ENCODE peak calls at places on chromosomes 12 and 14, in five cellular contexts. X, N, H, A and E are unnamed samples.
A peak's percentile ranks its signal among the peaks of the same experiment; 100 is the strongest.

GRCh38 chr12:131828671-131829350 is 618 bp downstream of the MMP17 start:
- ATAC-seq in X (peak; percentile 19), N (peak; percentile 3), H (peak; percentile 26), A (peak; percentile 25), E (no peak)

GRCh38 chr14:93068721-93069120 is 47.0 kb downstream of the ITPK1 start:
- ATAC-seq in X (no peak), N (no peak), H (no peak), A (no peak), E (no peak)

GRCh38 chr14:45526715-45527549 is 273.9 kb upstream of the MIS18BP1 start:
- ATAC-seq in X (peak; percentile 59), N (peak; percentile 26), H (no peak), A (peak; percentile 74), E (no peak)

GRCh38 chr12:13165578-13166120 is 30.9 kb upstream of the EMP1 start:
- ATAC-seq in X (peak; percentile 90), N (peak; percentile 75), H (peak; percentile 82), A (peak; percentile 30), E (peak; percentile 76)

GRCh38 chr14:50719911-50720759 is 52.0 kb upstream of the SAV1 start:
- ATAC-seq in X (no peak), N (no peak), H (no peak), A (no peak), E (no peak)

GRCh38 chr14:88628452-88628851 is 65.6 kb downstream of the ZC3H14 start:
- ATAC-seq in X (no peak), N (no peak), H (no peak), A (no peak), E (no peak)

GRCh38 chr12:77995436-77996167 is 164.9 kb downstream of the NAV3 start:
- ATAC-seq in X (no peak), N (no peak), H (no peak), A (no peak), E (no peak)

GRCh38 chr14:36751116-36751515 is 89.5 kb downstream of the PAX9 start:
- ATAC-seq in X (peak; percentile 50), N (no peak), H (no peak), A (no peak), E (no peak)

GRCh38 chr12:69064734-69065413 is 131.9 kb upstream of the CPM start:
- ATAC-seq in X (no peak), N (no peak), H (no peak), A (no peak), E (no peak)

GRCh38 chr12:76764856-76765255 is 941 bp downstream of the ZDHHC17 start:
- ATAC-seq in X (no peak), N (no peak), H (no peak), A (peak; percentile 3), E (no peak)

GRCh38 chr14:102182190-102182589 is 42.5 kb downstream of the WDR20 start:
- ATAC-seq in X (no peak), N (no peak), H (no peak), A (no peak), E (no peak)

GRCh38 chr12:54418441-54419087 is 502 bp downstream of the ITGA5 start:
- ATAC-seq in X (peak; percentile 11), N (no peak), H (no peak), A (peak; percentile 10), E (no peak)

GRCh38 chr14:20680843-20681347 is 3.5 kb upstream of the RNASE4 start:
- ATAC-seq in X (peak; percentile 3), N (no peak), H (no peak), A (no peak), E (no peak)

GRCh38 chr12:26255893-26256645 is 60.7 kb downstream of the SSPN start:
- ATAC-seq in X (no peak), N (no peak), H (no peak), A (no peak), E (no peak)

GRCh38 chr12:14845350-14845750 is 2.0 kb upstream of the ART4 start:
- ATAC-seq in X (peak; percentile 82), N (peak; percentile 82), H (peak; percentile 80), A (peak; percentile 81), E (peak; percentile 48)

GRCh38 chr12:54217774-54218221 is 29.0 kb upstream of the SMUG1 start:
- ATAC-seq in X (no peak), N (no peak), H (no peak), A (no peak), E (no peak)

GRCh38 chr12:32891956-32892355 is 4.6 kb downstream of the PKP2 start:
- ATAC-seq in X (no peak), N (no peak), H (no peak), A (no peak), E (no peak)

GRCh38 chr14:73238262-73238852 is 1.1 kb downstream of the PAPLN start:
- ATAC-seq in X (no peak), N (no peak), H (no peak), A (peak; percentile 17), E (no peak)

GRCh38 chr12:27619308-27619707 is 76.9 kb upstream of the REP15 start:
- ATAC-seq in X (peak; percentile 63), N (peak; percentile 30), H (peak; percentile 61), A (peak; percentile 94), E (peak; percentile 60)

GRCh38 chr12:127293507-127294310 is 973.3 kb upstream of the TMEM132C start:
- ATAC-seq in X (peak; percentile 87), N (peak; percentile 64), H (peak; percentile 56), A (peak; percentile 62), E (peak; percentile 43)

GRCh38 chr12:52197371-52198231 is 5.8 kb upstream of the KRT80 start:
- ATAC-seq in X (peak; percentile 83), N (no peak), H (peak; percentile 88), A (no peak), E (peak; percentile 59)

GRCh38 chr14:104252256-104253215 is 114.1 kb downstream of the KIF26A start:
- ATAC-seq in X (no peak), N (no peak), H (no peak), A (no peak), E (no peak)

GRCh38 chr12:67472551-67472950 is 176.0 kb upstream of the DYRK2 start:
- ATAC-seq in X (no peak), N (peak; percentile 72), H (no peak), A (no peak), E (peak; percentile 22)

GRCh38 chr12:103571286-103571685 is 15.8 kb upstream of the STAB2 start:
- ATAC-seq in X (peak; percentile 51), N (no peak), H (no peak), A (no peak), E (no peak)

GRCh38 chr12:96034631-96035282 is 630 bp downstream of the LTA4H start:
- ATAC-seq in X (peak; percentile 10), N (peak; percentile 4), H (no peak), A (peak; percentile 70), E (peak; percentile 13)

GRCh38 chr12:49442915-49443314 is 75.7 kb downstream of the SPATS2 start:
- ATAC-seq in X (no peak), N (no peak), H (no peak), A (no peak), E (no peak)

GRCh38 chr12:28817524-28817923 is 331.6 kb upstream of the FAR2 start:
- ATAC-seq in X (no peak), N (no peak), H (no peak), A (no peak), E (no peak)

GRCh38 chr14:103016594-103016993 is 40.8 kb downstream of the CDC42BPB start:
- ATAC-seq in X (no peak), N (no peak), H (no peak), A (no peak), E (no peak)

GRCh38 chr12:96164951-96165858 is 29.0 kb upstream of the ELK3 start:
- ATAC-seq in X (peak; percentile 54), N (peak; percentile 37), H (no peak), A (no peak), E (peak; percentile 61)

GRCh38 chr12:104387190-104387589 is 69.6 kb upstream of the CHST11 start:
- ATAC-seq in X (no peak), N (no peak), H (no peak), A (no peak), E (no peak)

GRCh38 chr14:103898204-103898603 is 30.1 kb upstream of the TDRD9 start:
- ATAC-seq in X (no peak), N (no peak), H (no peak), A (no peak), E (no peak)

GRCh38 chr12:95445884-95446482 is 28.0 kb upstream of the METAP2 start:
- ATAC-seq in X (no peak), N (no peak), H (no peak), A (no peak), E (no peak)

GRCh38 chr12:5515458-5515857 is 83.5 kb downstream of the NTF3 start:
- ATAC-seq in X (no peak), N (no peak), H (no peak), A (no peak), E (no peak)

DNA sequence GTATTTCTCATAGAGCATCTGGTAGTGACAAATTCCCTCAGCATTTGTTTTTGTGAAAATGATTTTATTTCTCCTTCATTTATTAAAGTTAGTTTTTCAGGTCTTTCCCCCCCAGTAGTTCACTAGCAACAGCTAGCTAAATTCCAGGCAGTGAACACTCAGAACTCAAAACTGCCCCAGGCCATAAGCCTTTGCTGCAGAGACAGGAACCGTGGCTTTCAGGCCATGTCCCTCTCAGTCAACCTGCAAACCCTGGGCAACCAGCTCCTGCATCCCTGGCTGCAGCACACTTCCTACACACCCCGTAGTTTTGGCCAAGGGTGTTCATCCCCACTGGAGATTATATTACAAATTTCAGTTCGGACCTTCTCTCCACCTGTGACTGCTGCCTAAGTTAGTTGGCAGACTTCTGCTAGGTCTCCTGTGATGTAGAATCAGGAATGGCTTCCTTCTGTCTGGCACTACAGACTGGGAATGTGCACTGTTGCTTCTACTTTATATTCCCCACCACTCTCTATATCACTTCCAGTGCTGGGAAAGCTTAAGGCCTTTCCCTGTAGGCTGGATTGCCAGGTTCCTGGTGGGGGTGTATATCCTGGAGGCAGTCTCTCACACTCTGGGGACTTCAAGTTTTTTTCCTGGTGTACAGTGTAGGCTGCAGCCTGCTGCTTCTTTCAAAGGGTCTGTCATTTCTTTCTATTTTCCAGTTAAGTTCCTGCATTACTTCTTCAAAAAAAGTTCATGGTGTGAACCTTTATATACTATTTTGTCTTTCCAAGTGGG is 924.4 kb upstream of the LRFN5 start:
- ATAC-seq in X (no peak), N (no peak), H (no peak), A (no peak), E (no peak)
- H3K9me3 ChIP-seq in X (no peaks in the 10 kb centered on the region), N (no peaks in the 10 kb centered on the region), H (peaks cover 3% of the 10 kb centered on the region), A (no peaks in the 10 kb centered on the region), E (no peaks in the 10 kb centered on the region)

GRCh38 chr12:133107121-133107520 is 23.0 kb downstream of the ZNF891 start:
- ATAC-seq in X (no peak), N (no peak), H (no peak), A (no peak), E (no peak)
- H3K9me3 ChIP-seq in X (peaks cover 98% of the 10 kb centered on the region), N (peaks cover 20% of the 10 kb centered on the region), H (peaks cover 93% of the 10 kb centered on the region), A (peaks cover 96% of the 10 kb centered on the region), E (peaks cover 30% of the 10 kb centered on the region)

GRCh38 chr12:31485570-31485969 is 105.4 kb downstream of the DENND5B start:
- ATAC-seq in X (no peak), N (no peak), H (no peak), A (no peak), E (no peak)

GRCh38 chr12:31492599-31493196 is 98.2 kb downstream of the DENND5B start:
- ATAC-seq in X (no peak), N (no peak), H (no peak), A (no peak), E (no peak)

GRCh38 chr12:31491819-31492598 is 98.9 kb downstream of the DENND5B start:
- ATAC-seq in X (no peak), N (no peak), H (no peak), A (no peak), E (no peak)

GRCh38 chr12:31491395-31491794 is 99.5 kb downstream of the DENND5B start:
- ATAC-seq in X (no peak), N (no peak), H (no peak), A (no peak), E (no peak)

GRCh38 chr12:31488737-31489338 is 102.1 kb downstream of the DENND5B start:
- ATAC-seq in X (no peak), N (no peak), H (no peak), A (no peak), E (no peak)
- H3K9me3 ChIP-seq in X (no peaks in the 10 kb centered on the region), N (no peaks in the 10 kb centered on the region), H (no peaks in the 10 kb centered on the region), A (no peaks in the 10 kb centered on the region), E (no peaks in the 10 kb centered on the region)

GRCh38 chr14:106346534-106347290 is 820.3 kb downstream of the TMEM121 start:
- ATAC-seq in X (no peak), N (no peak), H (no peak), A (no peak), E (no peak)
- H3K9me3 ChIP-seq in X (no peaks in the 10 kb centered on the region), N (no peaks in the 10 kb centered on the region), H (no peaks in the 10 kb centered on the region), A (no peaks in the 10 kb centered on the region), E (no peaks in the 10 kb centered on the region)